ENCODE peak calls at places on chromosomes 1 and 21, in four cellular contexts. B is GM23338, A is heart left ventricle, O is OCI-LY7. W is an unnamed sample.
A peak's percentile ranks its signal among the peaks of the same experiment; 100 is the strongest.

GRCh38 chr1:15152318-15153183 is 996 bp upstream of the TMEM51 start:
- DNase-seq in B (peak; percentile 92), A (peak; percentile 83), O (no peak), W (peak; percentile 93)

GRCh38 chr21:36854391-36854790 is 112.1 kb downstream of the HLCS start:
- DNase-seq in B (peak; percentile 89), A (peak; percentile 32), O (peak; percentile 63), W (peak; percentile 79)

GRCh38 chr1:22889213-22889827 is 83.3 kb downstream of the LACTBL1 start:
- DNase-seq in B (peak; percentile 33), A (no peak), O (peak; percentile 47), W (peak; percentile 47)

GRCh38 chr1:58089898-58090535 is 456.5 kb downstream of the OMA1 start:
- DNase-seq in B (no peak), A (no peak), O (no peak), W (no peak)

GRCh38 chr1:109821221-109821669 is 57.5 kb upstream of the EPS8L3 start:
- DNase-seq in B (no peak), A (no peak), O (no peak), W (no peak)

GRCh38 chr1:185367218-185367617 is 50.2 kb upstream of the IVNS1ABP start:
- DNase-seq in B (no peak), A (no peak), O (no peak), W (peak; percentile 12)

GRCh38 chr1:223014142-223014873 is 128.7 kb downstream of the TLR5 start:
- DNase-seq in B (no peak), A (no peak), O (no peak), W (no peak)

GRCh38 chr1:241265428-241265827 is 91.6 kb downstream of the RGS7 start:
- DNase-seq in B (no peak), A (no peak), O (no peak), W (no peak)

GRCh38 chr1:226661965-226662364 is 77.1 kb downstream of the ITPKB start:
- DNase-seq in B (no peak), A (no peak), O (no peak), W (no peak)

GRCh38 chr21:34582506-34583150 is 32.3 kb downstream of the RCAN1 start:
- DNase-seq in B (peak; percentile 70), A (no peak), O (peak; percentile 33), W (peak; percentile 49)

GRCh38 chr1:229952670-229953520 is 114.1 kb upstream of the GALNT2 start:
- DNase-seq in B (no peak), A (no peak), O (no peak), W (peak; percentile 29)

GRCh38 chr1:205042911-205043806 is at the start of gene CNTN2:
- DNase-seq in B (peak; percentile 79), A (no peak), O (no peak), W (peak; percentile 39)

GRCh38 chr1:58035523-58035922 is 511.0 kb downstream of the OMA1 start:
- DNase-seq in B (peak; percentile 77), A (no peak), O (no peak), W (peak; percentile 20)

GRCh38 chr1:201982082-201982922 is at the start of gene RNPEP:
- DNase-seq in B (peak; percentile 61), A (peak; percentile 80), O (peak; percentile 66), W (peak; percentile 72)

GRCh38 chr1:26731233-26731902 is 35.6 kb downstream of the ARID1A start:
- DNase-seq in B (no peak), A (no peak), O (no peak), W (no peak)
- H3K27ac ChIP-seq in B (no peak overlapping the region), A (no peak overlapping the region), O (no peak overlapping the region), W (peak overlapping the region; percentile 70)

GRCh38 chr1:159944623-159945455 is 574 bp downstream of the IGSF9 start:
- DNase-seq in B (peak; percentile 65), A (no peak), O (no peak), W (no peak)

GRCh38 chr1:159946242-159947187 is 1.1 kb upstream of the IGSF9 start:
- DNase-seq in B (no peak), A (no peak), O (no peak), W (no peak)

GRCh38 chr1:159947942-159948341 is 2.5 kb upstream of the IGSF9 start:
- DNase-seq in B (no peak), A (no peak), O (no peak), W (no peak)

GRCh38 chr1:159943908-159944622 is 1.3 kb downstream of the IGSF9 start:
- DNase-seq in B (no peak), A (no peak), O (no peak), W (no peak)

DNA sequence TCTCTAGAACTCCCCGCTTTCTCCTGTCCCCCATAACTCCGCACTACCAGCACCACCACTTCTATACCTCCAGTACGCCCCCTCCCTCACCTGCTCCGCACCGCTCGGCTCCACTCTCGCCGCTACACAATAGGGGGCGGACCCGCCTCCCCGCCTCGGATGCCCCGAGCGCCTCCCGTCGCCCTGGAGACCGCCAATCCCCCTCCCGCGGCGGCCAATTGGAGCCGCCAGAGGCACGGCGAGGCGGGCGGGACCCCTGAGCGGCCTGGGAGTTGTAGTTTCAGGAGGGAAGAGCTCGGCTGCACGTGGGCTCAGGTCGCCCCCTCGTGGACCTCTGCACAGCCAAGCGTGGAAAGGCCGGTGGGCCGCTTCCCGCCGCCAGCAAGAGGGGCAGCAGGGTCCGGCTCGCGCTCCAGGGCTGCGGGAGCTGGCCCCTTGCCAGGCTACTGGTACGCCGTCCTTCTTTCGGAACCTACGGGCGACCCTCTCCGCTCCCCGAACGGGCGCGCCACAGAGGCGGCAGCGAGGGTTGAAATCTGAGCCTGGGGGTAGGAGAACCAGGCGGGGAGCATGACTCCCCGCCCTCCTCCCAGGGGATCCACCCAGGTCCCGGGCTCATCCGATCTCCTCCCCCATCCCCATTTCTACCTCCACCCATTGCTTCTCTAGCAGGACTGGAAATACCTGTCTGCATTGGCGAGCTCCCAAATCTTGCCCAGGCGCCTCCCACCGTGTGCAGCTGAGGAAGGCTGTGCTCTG is at the start of gene IGSF9:
- DNase-seq in B (peak; percentile 97), A (peak; percentile 87), O (peak; percentile 58), W (peak; percentile 95)
- TF ChIP-seq CTCF in B (peak; percentile 40), A (peak; percentile 71), O (peak; percentile 49), W (peak; percentile 49)

DNA sequence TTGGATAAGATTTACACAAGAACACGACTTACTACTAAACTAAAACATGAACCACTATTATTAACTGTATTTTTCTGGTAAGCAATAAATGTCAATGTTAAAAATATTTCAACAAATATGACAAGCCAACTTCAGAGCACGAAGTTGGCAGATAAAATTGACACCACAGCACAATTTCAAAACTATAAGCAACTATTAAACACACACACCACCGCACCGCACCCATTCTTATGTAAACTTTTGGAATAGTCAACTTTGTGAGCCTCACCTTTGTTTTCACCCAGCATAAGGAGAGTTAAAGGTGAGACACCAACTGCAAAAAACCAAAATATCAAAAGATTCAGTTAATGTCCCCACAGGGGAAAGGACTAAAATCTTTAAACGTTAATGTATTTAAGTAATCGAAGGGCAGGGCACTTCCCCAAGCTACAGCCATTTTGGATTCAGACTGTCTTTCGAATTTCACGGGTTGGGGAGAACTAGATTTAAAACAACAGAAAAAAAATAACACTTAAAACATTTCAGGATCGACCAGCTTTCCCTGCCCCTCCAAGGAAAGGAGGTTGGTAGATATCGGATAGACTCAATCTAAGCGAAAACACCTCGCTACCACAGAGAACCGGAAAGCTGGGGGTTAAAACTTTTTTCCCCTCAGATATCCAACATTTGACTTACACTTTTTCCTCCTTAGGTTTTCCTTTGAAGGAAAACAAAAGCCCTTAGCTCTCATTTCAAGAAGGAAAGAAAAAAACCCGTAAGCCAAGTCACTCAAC is 839 bp downstream of the GPBP1L1 start:
- DNase-seq in B (peak; percentile 22), A (no peak), O (peak; percentile 21), W (no peak)
- H3K4me1 ChIP-seq in B (peaks cover 29% of the 10 kb centered on the region), A (peaks cover 22% of the 10 kb centered on the region), O (peaks cover 46% of the 10 kb centered on the region), W (peaks cover 26% of the 10 kb centered on the region)

GRCh38 chr1:221717491-221717865 is 24.4 kb downstream of the DUSP10 start:
- DNase-seq in B (no peak), A (no peak), O (no peak), W (no peak)
- H3K27ac ChIP-seq in B (no peak overlapping the region), A (no peak overlapping the region), O (no peak overlapping the region), W (peak overlapping the region; percentile 42)

DNA sequence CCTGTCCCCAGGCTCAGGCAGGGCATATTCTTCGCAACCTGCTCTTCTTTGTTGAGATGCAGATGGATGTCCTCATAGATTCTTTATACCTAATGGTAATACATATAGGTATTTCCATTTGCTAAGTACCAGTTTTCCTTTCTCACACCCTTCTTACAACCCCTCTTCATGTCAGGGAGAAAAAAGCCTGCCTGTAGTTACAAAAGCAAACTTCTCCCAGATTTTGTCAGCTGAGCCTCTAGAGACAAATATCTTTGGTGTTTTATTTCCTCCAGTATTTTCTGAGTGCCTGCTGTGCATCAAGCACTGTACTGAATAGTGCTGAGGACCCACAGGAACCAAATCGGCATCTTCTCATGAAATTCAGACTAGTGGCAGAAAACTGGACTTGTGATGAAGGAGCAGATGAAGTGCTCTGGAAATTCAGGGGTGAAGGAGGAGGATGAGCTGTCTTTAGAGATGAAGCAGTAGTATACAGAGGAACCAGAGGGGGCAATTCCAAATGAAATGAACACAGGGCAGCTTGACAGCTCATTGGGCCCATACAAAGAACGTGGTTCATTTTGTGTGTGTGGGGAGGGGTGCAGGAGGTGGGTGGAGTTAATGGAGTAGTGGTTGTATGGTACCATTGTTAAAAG is 33.4 kb downstream of the SLC2A1 start:
- DNase-seq in B (no peak), A (no peak), O (no peak), W (no peak)
- TF ChIP-seq CTCF in B (no peak), A (no peak), O (no peak), W (no peak)

DNA sequence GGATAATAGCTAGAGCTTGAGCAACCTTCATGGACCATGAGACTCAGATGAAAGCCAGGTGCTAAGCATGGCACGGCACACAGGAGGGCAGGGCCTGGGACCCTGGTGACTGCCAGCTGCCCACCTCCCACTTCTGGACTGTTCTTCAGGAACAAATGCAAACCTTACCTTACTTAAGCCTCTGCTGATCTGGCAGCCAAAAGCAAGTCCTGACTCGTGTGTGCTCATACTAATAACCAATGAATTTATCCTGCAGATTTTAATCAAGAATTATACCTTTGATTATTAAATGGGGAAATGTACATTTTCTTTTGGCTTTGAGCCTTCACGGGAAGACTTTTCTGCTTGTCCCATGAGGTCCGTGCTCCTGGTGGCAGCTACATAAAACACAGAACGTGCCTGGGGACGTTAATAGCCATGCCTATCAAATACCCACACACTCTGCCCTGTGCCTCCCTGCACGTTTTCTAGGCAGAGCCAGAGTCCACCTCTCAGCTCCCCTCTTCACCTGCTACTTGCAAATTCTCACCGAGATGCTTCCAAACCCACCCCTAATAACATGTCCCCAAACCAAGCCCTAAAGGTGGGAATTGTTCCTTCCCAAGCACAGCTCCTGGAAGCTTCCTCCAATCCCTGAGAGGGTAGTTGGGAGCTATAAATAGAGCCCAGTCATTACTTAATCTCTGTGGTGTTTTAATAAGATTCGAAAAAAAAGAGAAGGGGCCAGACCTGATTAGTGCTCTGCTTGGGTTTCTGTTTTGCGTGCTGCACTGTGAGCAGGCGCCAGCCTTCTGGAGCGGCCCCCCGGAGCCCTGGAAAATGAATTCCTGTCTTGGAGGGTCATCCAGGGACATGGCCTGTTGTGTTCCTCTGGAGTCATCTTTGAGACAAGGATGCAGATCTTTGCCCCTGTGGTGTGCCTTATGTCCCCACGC is 33.5 kb downstream of the SLC1A7 start:
- DNase-seq in B (no peak), A (no peak), O (no peak), W (peak; percentile 76)
- H3K4me1 ChIP-seq in B (peaks cover 9% of the 10 kb centered on the region), A (peaks cover 8% of the 10 kb centered on the region), O (no peaks in the 10 kb centered on the region), W (peaks cover 16% of the 10 kb centered on the region)

GRCh38 chr21:41582866-41583265 is 74.9 kb upstream of the TMPRSS2 start:
- DNase-seq in B (no peak), A (no peak), O (no peak), W (no peak)

GRCh38 chr21:41579692-41580091 is 71.7 kb upstream of the TMPRSS2 start:
- DNase-seq in B (no peak), A (no peak), O (no peak), W (no peak)

GRCh38 chr21:41582298-41582840 is 74.4 kb upstream of the TMPRSS2 start:
- DNase-seq in B (no peak), A (no peak), O (no peak), W (no peak)

GRCh38 chr21:41581592-41582228 is 73.8 kb upstream of the TMPRSS2 start:
- DNase-seq in B (no peak), A (no peak), O (no peak), W (no peak)

GRCh38 chr21:41580758-41581554 is 73.0 kb upstream of the TMPRSS2 start:
- DNase-seq in B (no peak), A (no peak), O (no peak), W (no peak)
- H3K27ac ChIP-seq in B (no peak overlapping the region), A (no peak overlapping the region), O (no peak overlapping the region), W (no peak overlapping the region)

W was measured in cardiac muscle cell.